ENCODE peak calls at places on chromosome 9, in six cellular contexts. E is small intestine, G is left ventricle myocardium inferior, Y is osteoblast, M is brain microvascular endothelial cell, I is neuronal stem cell. Z is an unnamed sample. For H3K36me3, the result is how much of the 10 kb centered on the place peaks cover.

GRCh38 chr9:1207681-1208080 is 157.5 kb downstream of the DMRT2 start:
- DNase-seq in E (no peak), G (no peak), Y (peak), M (peak), I (no peak), Z (no peak)

GRCh38 chr9:116450378-116451139 is 236.5 kb upstream of the TRIM32 start:
- DNase-seq in E (no peak), G (no peak), Y (peak), M (peak), I (no peak), Z (no peak)

GRCh38 chr9:119432428-119432827 is 63.2 kb upstream of the BRINP1 start:
- DNase-seq in E (no peak), G (no peak), Y (no peak), M (no peak), I (no peak), Z (no peak)

GRCh38 chr9:91178281-91179236 is 183.2 kb downstream of the AUH start:
- DNase-seq in E (no peak), G (no peak), Y (no peak), M (no peak), I (no peak), Z (no peak)

GRCh38 chr9:34892886-34893285 is 65.2 kb upstream of the PHF24 start:
- DNase-seq in E (no peak), G (no peak), Y (no peak), M (no peak), I (no peak), Z (no peak)

GRCh38 chr9:100011062-100011681 is 87.6 kb downstream of the ERP44 start:
- DNase-seq in E (peak), G (no peak), Y (peak), M (peak), I (peak), Z (no peak)

GRCh38 chr9:71608021-71608420 is 160.3 kb downstream of the CEMIP2 start:
- DNase-seq in E (no peak), G (no peak), Y (no peak), M (no peak), I (no peak), Z (no peak)

GRCh38 chr9:136545065-136545965 is 533 bp downstream of the NOTCH1 start:
- DNase-seq in E (no peak), G (no peak), Y (no peak), M (no peak), I (no peak), Z (no peak)

GRCh38 chr9:7171461-7171860 is 413.7 kb downstream of the KDM4C start:
- DNase-seq in E (no peak), G (no peak), Y (no peak), M (no peak), I (no peak), Z (no peak)

GRCh38 chr9:128372784-128373183 is 1.6 kb downstream of the URM1 start:
- DNase-seq in E (no peak), G (no peak), Y (no peak), M (peak), I (no peak), Z (no peak)

GRCh38 chr9:8717146-8717545 is 917.6 kb upstream of the DMAC1 start:
- DNase-seq in E (no peak), G (no peak), Y (no peak), M (no peak), I (no peak), Z (no peak)

GRCh38 chr9:137492464-137493162 is 33.5 kb upstream of the NSMF start:
- DNase-seq in E (peak), G (no peak), Y (peak), M (no peak), I (no peak), Z (no peak)

GRCh38 chr9:69549310-69550202 is 122.6 kb downstream of the APBA1 start:
- DNase-seq in E (peak), G (no peak), Y (peak), M (peak), I (no peak), Z (peak)

GRCh38 chr9:9743822-9744221 is 869.0 kb downstream of the PTPRD start:
- DNase-seq in E (no peak), G (no peak), Y (no peak), M (no peak), I (no peak), Z (no peak)

GRCh38 chr9:110744753-110745522 is 76.3 kb downstream of the MUSK start:
- DNase-seq in E (no peak), G (no peak), Y (no peak), M (peak), I (no peak), Z (peak)

GRCh38 chr9:89715318-89715858 is 110.6 kb downstream of the GADD45G start:
- DNase-seq in E (peak), G (no peak), Y (no peak), M (no peak), I (no peak), Z (no peak)

DNA sequence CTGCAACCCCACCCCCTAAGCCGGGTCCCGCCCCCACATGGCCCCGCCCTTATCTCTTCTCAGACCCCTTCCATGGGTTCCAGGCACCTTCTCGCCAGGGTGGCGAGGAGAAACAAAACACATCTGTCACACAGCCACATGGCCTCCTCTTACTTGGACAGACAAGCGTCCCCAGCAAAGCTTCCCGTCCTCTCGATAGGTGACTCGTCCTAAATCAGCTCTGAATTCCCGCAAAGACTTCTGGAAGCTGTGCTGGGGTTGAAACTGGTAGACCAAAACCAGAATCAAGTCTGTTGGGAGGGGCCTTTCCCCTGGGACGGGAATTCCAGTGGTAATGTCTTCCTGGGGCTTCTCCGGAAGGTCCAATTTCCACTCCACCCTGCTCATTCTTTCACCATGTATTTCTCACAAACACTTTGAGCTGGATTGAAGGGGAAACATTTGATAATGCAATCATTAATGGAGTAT is 413 bp upstream of the CTNNAL1 start:
- DNase-seq in E (no peak), G (no peak), Y (no peak), M (peak), I (no peak), Z (no peak)
- H3K4me3 ChIP-seq in E (peak), G (peak), Y (peak), M (peak), I (peak), Z (peak)

DNA sequence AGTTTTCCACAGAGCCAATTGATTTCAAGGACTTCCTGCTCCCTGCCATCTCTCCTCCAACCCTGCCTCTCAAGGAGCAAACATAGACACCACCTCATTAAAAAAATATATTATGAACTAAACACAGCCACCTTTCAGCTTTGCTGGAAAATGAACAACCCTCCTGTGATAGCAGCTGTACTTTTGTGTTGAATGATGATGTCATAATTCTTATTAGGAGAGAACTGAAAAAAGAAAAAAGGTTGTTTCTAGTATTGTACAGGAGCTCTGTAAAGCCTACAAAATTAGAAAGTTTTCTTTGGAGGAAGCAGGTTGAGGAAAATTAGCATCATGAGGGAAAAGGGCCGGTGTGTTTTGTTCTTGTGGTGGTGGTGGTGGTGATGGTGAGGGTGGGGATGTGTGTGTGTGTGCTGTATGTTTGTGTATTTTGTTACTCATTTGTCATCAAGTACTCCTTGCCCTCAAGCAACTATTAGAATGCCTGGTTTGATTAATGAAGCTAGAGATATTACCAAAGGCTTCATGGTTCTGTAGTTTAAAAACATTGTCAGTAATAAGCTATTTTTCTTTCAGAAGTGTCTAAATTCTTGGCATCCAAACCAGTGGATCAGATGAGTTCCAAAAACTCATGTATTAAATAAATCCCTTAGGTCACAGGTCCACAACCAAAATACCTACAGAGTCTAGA is 405.9 kb downstream of the TLE4 start:
- DNase-seq in E (no peak), G (no peak), Y (no peak), M (no peak), I (no peak), Z (no peak)
- H3K36me3 ChIP-seq in E (under half), G (under half), Y (under half), M (under half), I (under half), Z (under half)

GRCh38 chr9:33024126-33024965 is 727 bp upstream of the DNAJA1 start:
- DNase-seq in E (peak), G (no peak), Y (peak), M (peak), I (no peak), Z (peak)

GRCh38 chr9:33022303-33022702 is 2.8 kb upstream of the DNAJA1 start:
- DNase-seq in E (no peak), G (no peak), Y (no peak), M (no peak), I (no peak), Z (no peak)

GRCh38 chr9:33022755-33023154 is 2.3 kb upstream of the DNAJA1 start:
- DNase-seq in E (no peak), G (no peak), Y (no peak), M (no peak), I (no peak), Z (no peak)

GRCh38 chr9:33024966-33025571 is at the start of gene DNAJA1:
- DNase-seq in E (peak), G (peak), Y (peak), M (peak), I (peak), Z (peak)

GRCh38 chr9:33023661-33024060 is 1.4 kb upstream of the DNAJA1 start:
- DNase-seq in E (no peak), G (no peak), Y (no peak), M (no peak), I (no peak), Z (no peak)
- H3K4me3 ChIP-seq in E (no peak), G (peak), Y (peak), M (peak), I (peak), Z (peak)

GRCh38 chr9:129916707-129917106 is 81.4 kb downstream of the USP20 start:
- DNase-seq in E (no peak), G (no peak), Y (no peak), M (no peak), I (no peak), Z (no peak)

GRCh38 chr9:129918296-129918950 is 83.2 kb downstream of the USP20 start:
- DNase-seq in E (no peak), G (no peak), Y (no peak), M (no peak), I (no peak), Z (no peak)

GRCh38 chr9:129923589-129923988 is 88.3 kb downstream of the USP20 start:
- DNase-seq in E (no peak), G (no peak), Y (no peak), M (no peak), I (no peak), Z (no peak)

GRCh38 chr9:129919283-129919682 is 84.0 kb downstream of the USP20 start:
- DNase-seq in E (no peak), G (no peak), Y (no peak), M (no peak), I (no peak), Z (no peak)

DNA sequence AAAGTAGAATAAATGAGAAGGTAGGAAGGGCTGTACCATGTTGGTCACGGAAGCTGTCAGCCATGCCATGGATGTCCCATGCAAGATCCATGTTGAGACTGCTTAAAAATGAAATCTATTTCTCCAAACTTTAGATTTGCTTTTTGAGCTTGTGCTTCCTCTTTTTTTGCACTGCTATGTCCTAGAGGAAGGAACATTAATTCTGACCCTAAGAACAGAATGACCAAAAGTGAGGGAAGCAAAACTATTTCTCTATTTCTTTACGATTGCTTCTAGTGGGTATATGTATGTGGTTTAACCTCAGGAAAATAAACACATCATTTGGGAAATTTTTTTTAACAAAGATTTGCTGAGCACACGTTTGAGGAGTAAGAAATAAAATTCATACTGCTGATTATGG is 84.6 kb downstream of the USP20 start:
- DNase-seq in E (no peak), G (no peak), Y (no peak), M (no peak), I (no peak), Z (no peak)
- H3K36me3 ChIP-seq in E (under half), G (under half), Y (under half), M (under half), I (under half), Z (under half)

Z was measured in tibial nerve.